ENCODE peak calls at places on chromosomes 4 and X, in eight cellular contexts. O is A549, P is HFF-Myc, T is right lobe of liver, D is WTC11, Z is foreskin fibroblast, J is right atrium auricular region, F is brain microvascular endothelial cell. W is an unnamed sample.

GRCh38 chr4:76781698-76782595 is 116.0 kb downstream of the SOWAHB start:
- DNase-seq in O (peak; percentile 23), P (peak; percentile 99), T (no peak), D (no peak), Z (peak; percentile 97), J (no peak), F (peak; percentile 97), W (peak; percentile 92)

GRCh38 chrX:40478457-40479065 is 102.2 kb upstream of the ATP6AP2 start:
- DNase-seq in O (no peak), P (no peak), T (no peak), D (no peak), Z (no peak), J (no peak), F (no peak), W (no peak)

GRCh38 chr4:11338990-11339782 is 89.5 kb downstream of the HS3ST1 start:
- DNase-seq in O (no peak), P (no peak), T (no peak), D (no peak), Z (no peak), J (no peak), F (no peak), W (no peak)

GRCh38 chr4:147909225-147909624 is 177.3 kb downstream of the ARHGAP10 start:
- DNase-seq in O (no peak), P (no peak), T (no peak), D (no peak), Z (no peak), J (no peak), F (no peak), W (no peak)

GRCh38 chrX:1618689-1619088 is 3.8 kb downstream of the ASMT start:
- DNase-seq in O (no peak), P (no peak), T (no peak), D (peak; percentile 39), Z (no peak), J (no peak), F (no peak), W (no peak)

GRCh38 chr4:89173336-89174090 is 62.2 kb downstream of the TIGD2 start:
- DNase-seq in O (no peak), P (no peak), T (no peak), D (no peak), Z (no peak), J (no peak), F (no peak), W (no peak)

GRCh38 chr4:6177587-6178197 is 22.7 kb downstream of the JAKMIP1 start:
- DNase-seq in O (peak; percentile 29), P (no peak), T (no peak), D (peak; percentile 34), Z (no peak), J (no peak), F (no peak), W (no peak)

GRCh38 chrX:123422875-123423274 is 238.8 kb downstream of the GRIA3 start:
- DNase-seq in O (peak; percentile 31), P (no peak), T (no peak), D (peak; percentile 11), Z (peak; percentile 69), J (no peak), F (peak; percentile 19), W (no peak)

GRCh38 chr4:128979934-128980333 is 113.4 kb downstream of the SCLT1 start:
- DNase-seq in O (peak; percentile 38), P (peak; percentile 54), T (no peak), D (no peak), Z (peak; percentile 88), J (no peak), F (peak; percentile 82), W (peak; percentile 63)

GRCh38 chr4:131085009-131085408 is 1989.1 kb downstream of the C4orf33 start:
- DNase-seq in O (no peak), P (no peak), T (no peak), D (no peak), Z (no peak), J (no peak), F (no peak), W (no peak)

GRCh38 chr4:24473309-24473721 is 111.0 kb downstream of the DHX15 start:
- DNase-seq in O (peak; percentile 45), P (no peak), T (no peak), D (no peak), Z (peak; percentile 72), J (no peak), F (no peak), W (no peak)

GRCh38 chrX:112968351-112969133 is 127.9 kb upstream of the AMOT start:
- DNase-seq in O (no peak), P (no peak), T (no peak), D (no peak), Z (no peak), J (no peak), F (no peak), W (no peak)

GRCh38 chrX:11667286-11667685 is 1.6 kb upstream of the ARHGAP6 start:
- DNase-seq in O (no peak), P (no peak), T (no peak), D (no peak), Z (no peak), J (no peak), F (no peak), W (no peak)

GRCh38 chrX:13001961-13002671 is 27.2 kb downstream of the TMSB4X start:
- DNase-seq in O (no peak), P (no peak), T (no peak), D (no peak), Z (peak; percentile 44), J (no peak), F (no peak), W (no peak)

GRCh38 chrX:20571611-20572010 is 304.9 kb upstream of the RPS6KA3 start:
- DNase-seq in O (no peak), P (no peak), T (no peak), D (no peak), Z (peak; percentile 4), J (no peak), F (no peak), W (no peak)

GRCh38 chrX:7147978-7148824 is at the start of gene PUDP:
- DNase-seq in O (peak; percentile 78), P (no peak), T (peak; percentile 94), D (peak; percentile 79), Z (peak; percentile 92), J (peak; percentile 82), F (peak; percentile 80), W (peak; percentile 66)

GRCh38 chrX:130575831-130576404 is 174.1 kb downstream of the RBMX2 start:
- DNase-seq in O (peak; percentile 51), P (no peak), T (peak; percentile 63), D (peak; percentile 36), Z (peak; percentile 58), J (no peak), F (peak; percentile 14), W (no peak)

GRCh38 chr4:181952478-181952877 is 290.7 kb upstream of the TENM3 start:
- DNase-seq in O (peak; percentile 64), P (no peak), T (no peak), D (no peak), Z (peak; percentile 87), J (no peak), F (peak; percentile 89), W (peak; percentile 36)

DNA sequence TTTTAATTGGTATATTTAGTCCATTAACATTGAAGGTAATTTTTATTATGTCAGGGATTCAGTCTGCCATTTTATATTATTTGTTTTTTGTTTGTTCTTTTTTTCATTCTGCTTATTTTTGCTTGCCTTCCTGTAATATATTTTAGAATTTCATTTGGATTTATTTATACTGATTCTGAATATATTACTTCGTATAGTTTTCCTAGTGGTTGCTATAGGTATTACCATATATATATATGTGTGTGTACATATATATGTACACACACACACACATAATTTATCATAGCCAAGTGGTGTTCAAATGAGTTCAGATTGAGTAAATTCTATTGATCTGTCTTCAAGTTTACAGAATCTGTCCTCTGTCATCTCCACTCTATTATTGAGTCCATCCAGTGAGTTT is 11.2 kb downstream of the CITED1 start:
- DNase-seq in O (no peak), P (no peak), T (no peak), D (no peak), Z (no peak), J (no peak), F (no peak), W (no peak)
- TF ChIP-seq CTCF in O (no peak), P (no peak), T (peak; percentile 3), D (no peak), Z (no peak), J (no peak), F (no peak), W (no peak)

DNA sequence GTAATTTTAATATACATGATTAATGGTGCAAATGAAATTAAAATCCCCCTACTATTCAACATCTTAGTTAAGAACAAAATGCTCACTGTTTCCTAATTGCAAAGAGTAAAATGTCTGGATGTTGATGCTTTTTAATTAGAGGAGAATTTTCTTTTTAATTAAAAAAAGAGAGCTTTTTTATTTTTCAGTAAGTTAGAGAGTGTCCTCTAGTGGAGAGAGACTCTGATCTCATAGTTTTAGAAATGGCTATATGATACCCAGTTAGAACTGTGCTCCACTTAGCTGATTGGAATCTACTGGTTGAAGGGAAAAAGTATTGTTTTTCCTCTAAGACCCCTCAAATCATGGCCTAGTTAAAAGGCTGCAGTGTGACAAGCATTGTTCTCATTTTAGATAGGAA is 312.0 kb upstream of the MAGEB2 start:
- DNase-seq in O (peak; percentile 1), P (no peak), T (no peak), D (no peak), Z (peak; percentile 10), J (no peak), F (no peak), W (no peak)
- TF ChIP-seq CTCF in O (peak; percentile 39), P (no peak), T (peak; percentile 20), D (no peak), Z (peak; percentile 13), J (no peak), F (peak; percentile 27), W (peak; percentile 45)

GRCh38 chr4:38784141-38784540 is 1.4 kb upstream of the TLR10 start:
- DNase-seq in O (no peak), P (no peak), T (no peak), D (no peak), Z (no peak), J (no peak), F (no peak), W (no peak)

GRCh38 chr4:38781854-38782261 is 932 bp downstream of the TLR10 start:
- DNase-seq in O (no peak), P (no peak), T (no peak), D (no peak), Z (no peak), J (no peak), F (no peak), W (no peak)

GRCh38 chr4:38785041-38785790 is 2.4 kb upstream of the TLR10 start:
- DNase-seq in O (no peak), P (no peak), T (no peak), D (no peak), Z (no peak), J (no peak), F (no peak), W (no peak)

GRCh38 chr4:38782452-38783108 is at the start of gene TLR10:
- DNase-seq in O (peak; percentile 57), P (peak; percentile 15), T (no peak), D (peak; percentile 27), Z (peak; percentile 70), J (no peak), F (peak; percentile 40), W (peak; percentile 4)

DNA sequence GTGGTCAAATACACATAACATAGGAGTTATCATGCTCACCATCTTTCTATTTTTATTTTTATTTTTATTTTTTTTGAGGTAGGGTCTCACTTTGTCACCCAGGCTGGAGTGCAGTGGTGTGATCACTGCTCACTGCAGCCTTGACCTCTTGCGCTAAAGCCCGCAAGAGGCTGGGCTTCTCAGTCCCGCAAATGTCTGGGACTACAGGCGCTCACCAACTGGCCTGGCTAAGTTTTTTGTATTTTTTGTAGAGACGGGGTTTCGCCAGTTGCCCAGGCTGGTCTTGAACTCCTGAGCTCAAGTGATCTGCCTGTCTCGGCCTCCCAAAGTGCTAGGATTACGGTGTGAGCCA is 295 bp upstream of the TLR10 start:
- DNase-seq in O (no peak), P (no peak), T (no peak), D (no peak), Z (no peak), J (no peak), F (no peak), W (no peak)
- TF ChIP-seq CTCF in O (no peak), P (no peak), T (no peak), D (peak; percentile 12), Z (no peak), J (no peak), F (no peak), W (no peak)

GRCh38 chr4:91851456-91851855 is 452.3 kb upstream of the GRID2 start:
- DNase-seq in O (no peak), P (no peak), T (no peak), D (no peak), Z (no peak), J (no peak), F (no peak), W (no peak)
- TF ChIP-seq CTCF in O (no peak), P (no peak), T (no peak), D (no peak), Z (no peak), J (no peak), F (no peak), W (no peak)

W was measured in AG09319.